ENCODE peak calls at places on chromosome 16, in six cellular contexts. D is activated naive CD4-positive, alpha-beta T cell; U is kidney epithelial cell; Y is stimulated activated CD4-positive, alpha-beta T cell treated with anti-CD3 and anti-CD28 coated beads, Interleukin-1b, Interleukin-23, amount 100 ng/mL, for 1 hour; Z is COLO829; T is activated gamma-delta T cell treated with anti-CD3 and anti-CD28 coated beads, Interleukin-2, amount 50 U/mL, for 16 hours. G is an unnamed sample.
A peak's percentile ranks its signal among the peaks of the same experiment; 100 is the strongest.

GRCh38 chr16:89759742-89760366 is 38.5 kb downstream of the ZNF276 start:
- DNase-seq in Y (no peak), T (no peak), D (no peak), U (no peak), Z (no peak), G (no peak)

GRCh38 chr16:87380875-87381274 is 2.7 kb downstream of the FBXO31 start:
- DNase-seq in D (no peak), Y (no peak), T (no peak), Z (no peak), U (no peak), G (no peak)

GRCh38 chr16:12320298-12320706 is 343.8 kb downstream of the SNX29 start:
- DNase-seq in T (no peak), D (no peak), Y (no peak), U (peak; percentile 83), Z (no peak), G (no peak)

GRCh38 chr16:81445143-81445922 is 725 bp downstream of the CMIP start:
- DNase-seq in Z (peak; percentile 7), T (no peak), Y (no peak), U (no peak), D (no peak), G (no peak)

GRCh38 chr16:47876494-47876893 is 279.3 kb downstream of the ABCC12 start:
- DNase-seq in T (no peak), D (no peak), Z (no peak), Y (no peak), U (no peak), G (no peak)

GRCh38 chr16:1054660-1055556 is 17.6 kb upstream of the SSTR5 start:
- DNase-seq in Y (peak; percentile 24), T (no peak), U (peak; percentile 4), D (no peak), Z (peak; percentile 45), G (no peak)

GRCh38 chr16:83615553-83615952 is 192.2 kb upstream of the HSBP1 start:
- DNase-seq in D (no peak), Z (no peak), Y (no peak), T (no peak), U (no peak), G (no peak)

GRCh38 chr16:69773255-69773947 is 11.3 kb downstream of the WWP2 start:
- DNase-seq in Y (no peak), Z (no peak), D (no peak), U (no peak), T (no peak), G (no peak)

GRCh38 chr16:50326264-50326663 is 42.5 kb downstream of the BRD7 start:
- DNase-seq in T (no peak), Y (no peak), D (no peak), Z (no peak), U (no peak), G (no peak)

GRCh38 chr16:58471209-58471975 is 28.6 kb upstream of the NDRG4 start:
- DNase-seq in U (no peak), Z (no peak), Y (no peak), T (no peak), D (no peak), G (no peak)

GRCh38 chr16:89475144-89475543 is 15.2 kb downstream of the ANKRD11 start:
- DNase-seq in Z (no peak), T (no peak), Y (no peak), U (no peak), D (no peak), G (no peak)

GRCh38 chr16:181668-182021 is 1.4 kb downstream of the HBQ1 start:
- DNase-seq in T (no peak), U (no peak), Z (no peak), D (no peak), Y (no peak), G (no peak)

GRCh38 chr16:11389083-11389482 is 43.8 kb downstream of the RMI2 start:
- DNase-seq in Z (no peak), D (no peak), U (no peak), Y (no peak), T (no peak), G (no peak)

GRCh38 chr16:67244387-67245188 is 2.7 kb downstream of the FHOD1 start:
- DNase-seq in T (peak; percentile 71), Y (peak; percentile 48), D (no peak), Z (peak; percentile 71), U (no peak), G (no peak)